ENCODE peak calls at places on chromosomes 1 and 21, in six cellular contexts. One of them, this sample, is unnamed.

GRCh38 chr1:221991221-221991620 is 249.3 kb upstream of the DUSP10 start:
- ATAC-seq in activated T-helper 17 cell treated with anti-CD3 and anti-CD28 coated beads, Interleukin-2, amount 50 U/mL, for 72 hours: no peak
- ATAC-seq in activated CD8-positive, alpha-beta T cell treated with anti-CD3 and anti-CD28 coated beads for 36 hours: no peak
- ATAC-seq in T-helper 17 cell: no peak
- ATAC-seq in T-cell: no peak
- ATAC-seq in left colon: no peak
- ATAC-seq in this sample: peak

GRCh38 chr1:22884806-22885559 is 87.7 kb downstream of the LACTBL1 start:
- ATAC-seq in activated T-helper 17 cell treated with anti-CD3 and anti-CD28 coated beads, Interleukin-2, amount 50 U/mL, for 72 hours: peak
- ATAC-seq in activated CD8-positive, alpha-beta T cell treated with anti-CD3 and anti-CD28 coated beads for 36 hours: peak
- ATAC-seq in T-helper 17 cell: peak
- ATAC-seq in T-cell: no peak
- ATAC-seq in left colon: no peak
- ATAC-seq in this sample: no peak

GRCh38 chr1:217343907-217344306 is 287.0 kb downstream of the GPATCH2 start:
- ATAC-seq in activated T-helper 17 cell treated with anti-CD3 and anti-CD28 coated beads, Interleukin-2, amount 50 U/mL, for 72 hours: no peak
- ATAC-seq in activated CD8-positive, alpha-beta T cell treated with anti-CD3 and anti-CD28 coated beads for 36 hours: no peak
- ATAC-seq in T-helper 17 cell: no peak
- ATAC-seq in T-cell: no peak
- ATAC-seq in left colon: no peak
- ATAC-seq in this sample: no peak

GRCh38 chr1:207891148-207891547 is 19.8 kb downstream of the CD34 start:
- ATAC-seq in activated T-helper 17 cell treated with anti-CD3 and anti-CD28 coated beads, Interleukin-2, amount 50 U/mL, for 72 hours: no peak
- ATAC-seq in activated CD8-positive, alpha-beta T cell treated with anti-CD3 and anti-CD28 coated beads for 36 hours: no peak
- ATAC-seq in T-helper 17 cell: no peak
- ATAC-seq in T-cell: no peak
- ATAC-seq in left colon: no peak
- ATAC-seq in this sample: no peak

GRCh38 chr1:181126871-181127587 is 38.5 kb downstream of the IER5 start:
- ATAC-seq in activated T-helper 17 cell treated with anti-CD3 and anti-CD28 coated beads, Interleukin-2, amount 50 U/mL, for 72 hours: no peak
- ATAC-seq in activated CD8-positive, alpha-beta T cell treated with anti-CD3 and anti-CD28 coated beads for 36 hours: no peak
- ATAC-seq in T-helper 17 cell: no peak
- ATAC-seq in T-cell: no peak
- ATAC-seq in left colon: peak
- ATAC-seq in this sample: peak

GRCh38 chr1:168763031-168763430 is 34.0 kb upstream of the DPT start:
- ATAC-seq in activated T-helper 17 cell treated with anti-CD3 and anti-CD28 coated beads, Interleukin-2, amount 50 U/mL, for 72 hours: peak
- ATAC-seq in activated CD8-positive, alpha-beta T cell treated with anti-CD3 and anti-CD28 coated beads for 36 hours: no peak
- ATAC-seq in T-helper 17 cell: no peak
- ATAC-seq in T-cell: no peak
- ATAC-seq in left colon: no peak
- ATAC-seq in this sample: peak

GRCh38 chr1:22228505-22228911 is 85.6 kb upstream of the WNT4 start:
- ATAC-seq in activated T-helper 17 cell treated with anti-CD3 and anti-CD28 coated beads, Interleukin-2, amount 50 U/mL, for 72 hours: no peak
- ATAC-seq in activated CD8-positive, alpha-beta T cell treated with anti-CD3 and anti-CD28 coated beads for 36 hours: no peak
- ATAC-seq in T-helper 17 cell: no peak
- ATAC-seq in T-cell: no peak
- ATAC-seq in left colon: no peak
- ATAC-seq in this sample: peak

GRCh38 chr1:235423214-235423652 is 56.0 kb downstream of the TBCE start:
- ATAC-seq in activated T-helper 17 cell treated with anti-CD3 and anti-CD28 coated beads, Interleukin-2, amount 50 U/mL, for 72 hours: peak
- ATAC-seq in activated CD8-positive, alpha-beta T cell treated with anti-CD3 and anti-CD28 coated beads for 36 hours: peak
- ATAC-seq in T-helper 17 cell: peak
- ATAC-seq in T-cell: peak
- ATAC-seq in left colon: no peak
- ATAC-seq in this sample: peak

GRCh38 chr1:118992868-118993711 is 4.9 kb upstream of the TBX15 start:
- ATAC-seq in activated T-helper 17 cell treated with anti-CD3 and anti-CD28 coated beads, Interleukin-2, amount 50 U/mL, for 72 hours: no peak
- ATAC-seq in activated CD8-positive, alpha-beta T cell treated with anti-CD3 and anti-CD28 coated beads for 36 hours: no peak
- ATAC-seq in T-helper 17 cell: no peak
- ATAC-seq in T-cell: no peak
- ATAC-seq in left colon: peak
- ATAC-seq in this sample: no peak

GRCh38 chr1:63902844-63903589 is 129.2 kb downstream of the ROR1 start:
- ATAC-seq in activated T-helper 17 cell treated with anti-CD3 and anti-CD28 coated beads, Interleukin-2, amount 50 U/mL, for 72 hours: no peak
- ATAC-seq in activated CD8-positive, alpha-beta T cell treated with anti-CD3 and anti-CD28 coated beads for 36 hours: no peak
- ATAC-seq in T-helper 17 cell: no peak
- ATAC-seq in T-cell: no peak
- ATAC-seq in left colon: peak
- ATAC-seq in this sample: no peak

GRCh38 chr1:235069577-235070563 is 58.8 kb downstream of the TOMM20 start:
- ATAC-seq in activated T-helper 17 cell treated with anti-CD3 and anti-CD28 coated beads, Interleukin-2, amount 50 U/mL, for 72 hours: no peak
- ATAC-seq in activated CD8-positive, alpha-beta T cell treated with anti-CD3 and anti-CD28 coated beads for 36 hours: no peak
- ATAC-seq in T-helper 17 cell: no peak
- ATAC-seq in T-cell: no peak
- ATAC-seq in left colon: peak
- ATAC-seq in this sample: peak

GRCh38 chr1:14332158-14332557 is 266.3 kb upstream of the KAZN start:
- ATAC-seq in activated T-helper 17 cell treated with anti-CD3 and anti-CD28 coated beads, Interleukin-2, amount 50 U/mL, for 72 hours: no peak
- ATAC-seq in activated CD8-positive, alpha-beta T cell treated with anti-CD3 and anti-CD28 coated beads for 36 hours: no peak
- ATAC-seq in T-helper 17 cell: no peak
- ATAC-seq in T-cell: no peak
- ATAC-seq in left colon: no peak
- ATAC-seq in this sample: no peak

GRCh38 chr1:155002479-155003226 is at the start of gene ZBTB7B:
- ATAC-seq in activated T-helper 17 cell treated with anti-CD3 and anti-CD28 coated beads, Interleukin-2, amount 50 U/mL, for 72 hours: peak
- ATAC-seq in activated CD8-positive, alpha-beta T cell treated with anti-CD3 and anti-CD28 coated beads for 36 hours: no peak
- ATAC-seq in T-helper 17 cell: peak
- ATAC-seq in T-cell: peak
- ATAC-seq in left colon: peak
- ATAC-seq in this sample: no peak

GRCh38 chr1:28537457-28538199 is 15.3 kb upstream of the TRNAU1AP start:
- ATAC-seq in activated T-helper 17 cell treated with anti-CD3 and anti-CD28 coated beads, Interleukin-2, amount 50 U/mL, for 72 hours: no peak
- ATAC-seq in activated CD8-positive, alpha-beta T cell treated with anti-CD3 and anti-CD28 coated beads for 36 hours: no peak
- ATAC-seq in T-helper 17 cell: no peak
- ATAC-seq in T-cell: no peak
- ATAC-seq in left colon: peak
- ATAC-seq in this sample: no peak

GRCh38 chr1:31712625-31713024 is 8.8 kb upstream of the COL16A1 start:
- ATAC-seq in activated T-helper 17 cell treated with anti-CD3 and anti-CD28 coated beads, Interleukin-2, amount 50 U/mL, for 72 hours: no peak
- ATAC-seq in activated CD8-positive, alpha-beta T cell treated with anti-CD3 and anti-CD28 coated beads for 36 hours: no peak
- ATAC-seq in T-helper 17 cell: no peak
- ATAC-seq in T-cell: no peak
- ATAC-seq in left colon: peak
- ATAC-seq in this sample: peak

GRCh38 chr1:63621698-63622097 is 28.5 kb downstream of the PGM1 start:
- ATAC-seq in activated T-helper 17 cell treated with anti-CD3 and anti-CD28 coated beads, Interleukin-2, amount 50 U/mL, for 72 hours: no peak
- ATAC-seq in activated CD8-positive, alpha-beta T cell treated with anti-CD3 and anti-CD28 coated beads for 36 hours: no peak
- ATAC-seq in T-helper 17 cell: no peak
- ATAC-seq in T-cell: no peak
- ATAC-seq in left colon: no peak
- ATAC-seq in this sample: peak

GRCh38 chr1:180528868-180529470 is 26.6 kb upstream of the ACBD6 start:
- ATAC-seq in activated T-helper 17 cell treated with anti-CD3 and anti-CD28 coated beads, Interleukin-2, amount 50 U/mL, for 72 hours: no peak
- ATAC-seq in activated CD8-positive, alpha-beta T cell treated with anti-CD3 and anti-CD28 coated beads for 36 hours: no peak
- ATAC-seq in T-helper 17 cell: no peak
- ATAC-seq in T-cell: no peak
- ATAC-seq in left colon: no peak
- ATAC-seq in this sample: no peak

GRCh38 chr1:78472251-78472620 is 18.5 kb upstream of the PTGFR start:
- ATAC-seq in activated T-helper 17 cell treated with anti-CD3 and anti-CD28 coated beads, Interleukin-2, amount 50 U/mL, for 72 hours: no peak
- ATAC-seq in activated CD8-positive, alpha-beta T cell treated with anti-CD3 and anti-CD28 coated beads for 36 hours: no peak
- ATAC-seq in T-helper 17 cell: no peak
- ATAC-seq in T-cell: no peak
- ATAC-seq in left colon: no peak
- ATAC-seq in this sample: no peak

GRCh38 chr21:40577285-40578043 is 269.5 kb downstream of the DSCAM start:
- ATAC-seq in activated T-helper 17 cell treated with anti-CD3 and anti-CD28 coated beads, Interleukin-2, amount 50 U/mL, for 72 hours: no peak
- ATAC-seq in activated CD8-positive, alpha-beta T cell treated with anti-CD3 and anti-CD28 coated beads for 36 hours: no peak
- ATAC-seq in T-helper 17 cell: no peak
- ATAC-seq in T-cell: no peak
- ATAC-seq in left colon: no peak
- ATAC-seq in this sample: no peak

GRCh38 chr1:205709059-205709398 is 28.7 kb upstream of the SLC45A3 start:
- ATAC-seq in activated T-helper 17 cell treated with anti-CD3 and anti-CD28 coated beads, Interleukin-2, amount 50 U/mL, for 72 hours: no peak
- ATAC-seq in activated CD8-positive, alpha-beta T cell treated with anti-CD3 and anti-CD28 coated beads for 36 hours: no peak
- ATAC-seq in T-helper 17 cell: no peak
- ATAC-seq in T-cell: no peak
- ATAC-seq in left colon: no peak
- ATAC-seq in this sample: no peak

GRCh38 chr1:37449936-37450335 is 24.4 kb upstream of the ZC3H12A start:
- ATAC-seq in activated T-helper 17 cell treated with anti-CD3 and anti-CD28 coated beads, Interleukin-2, amount 50 U/mL, for 72 hours: peak
- ATAC-seq in activated CD8-positive, alpha-beta T cell treated with anti-CD3 and anti-CD28 coated beads for 36 hours: peak
- ATAC-seq in T-helper 17 cell: peak
- ATAC-seq in T-cell: peak
- ATAC-seq in left colon: no peak
- ATAC-seq in this sample: no peak

This sample was measured in esophagus mucosa.